ENCODE peak calls at places on chromosomes 13 and 19, in eight cellular contexts. S is GM23338; A is IMR-90; P is mammary epithelial cell; N is neuronal stem cell; D is CD8-positive, alpha-beta memory T cell; H is fibroblast of lung; M is aorta. T is an unnamed sample. For H3K4me1, the result is how much of the 10 kb centered on the place peaks cover.

GRCh38 chr13:53161231-53161630 is 132.6 kb downstream of the OLFM4 start:
- DNase-seq in S (no peak), A (no peak), P (no peak), N (no peak), D (no peak), H (no peak), M (no peak), T (no peak)

GRCh38 chr19:38079926-38080380 is 144.1 kb downstream of the DPF1 start:
- DNase-seq in S (peak), A (peak), P (peak), N (no peak), D (no peak), H (peak), M (no peak), T (peak)

GRCh38 chr19:47161876-47162489 is 31.3 kb downstream of the SAE1 start:
- DNase-seq in S (no peak), A (peak), P (no peak), N (no peak), D (no peak), H (no peak), M (no peak), T (no peak)

GRCh38 chr19:58021541-58022282 is 12.1 kb upstream of the ZSCAN1 start:
- DNase-seq in S (peak), A (peak), P (peak), N (peak), D (no peak), H (peak), M (peak), T (peak)

GRCh38 chr13:51158923-51159322 is 47.8 kb upstream of the C13orf42 start:
- DNase-seq in S (no peak), A (no peak), P (no peak), N (no peak), D (no peak), H (peak), M (no peak), T (peak)

GRCh38 chr19:18128805-18129204 is 24.2 kb upstream of the PIK3R2 start:
- DNase-seq in S (no peak), A (no peak), P (no peak), N (no peak), D (no peak), H (no peak), M (no peak), T (no peak)

GRCh38 chr13:109974354-109974753 is 188.0 kb upstream of the IRS2 start:
- DNase-seq in S (no peak), A (peak), P (no peak), N (no peak), D (no peak), H (peak), M (no peak), T (peak)

GRCh38 chr19:8046569-8047165 is 5.9 kb upstream of the CCL25 start:
- DNase-seq in S (no peak), A (no peak), P (no peak), N (no peak), D (no peak), H (no peak), M (no peak), T (no peak)

GRCh38 chr13:99403458-99403971 is 96.3 kb upstream of the GPR183 start:
- DNase-seq in S (no peak), A (no peak), P (peak), N (no peak), D (peak), H (no peak), M (peak), T (no peak)

GRCh38 chr19:29531458-29532025 is 5.7 kb downstream of the VSTM2B start:
- DNase-seq in S (no peak), A (no peak), P (no peak), N (no peak), D (no peak), H (no peak), M (peak), T (no peak)

GRCh38 chr19:40802300-40803169 is 3.5 kb downstream of the EGLN2 start:
- DNase-seq in S (no peak), A (no peak), P (no peak), N (no peak), D (no peak), H (no peak), M (peak), T (no peak)

GRCh38 chr13:44756411-44756810 is 180.3 kb upstream of the TSC22D1 start:
- DNase-seq in S (no peak), A (no peak), P (no peak), N (no peak), D (no peak), H (peak), M (no peak), T (no peak)

GRCh38 chr19:20999731-21000352 is 20.6 kb upstream of the ZNF430 start:
- DNase-seq in S (peak), A (peak), P (peak), N (peak), D (peak), H (peak), M (peak), T (peak)

GRCh38 chr19:18137242-18137641 is 15.7 kb upstream of the PIK3R2 start:
- DNase-seq in S (no peak), A (no peak), P (no peak), N (no peak), D (no peak), H (no peak), M (no peak), T (no peak)

GRCh38 chr19:2544576-2545415 is 68.9 kb downstream of the GADD45B start:
- DNase-seq in S (no peak), A (no peak), P (no peak), N (no peak), D (no peak), H (peak), M (peak), T (no peak)
- H3K4me1 ChIP-seq in S (under half), A (under half), P (under half), N (under half), D (under half), H (under half), M (under half), T (half or more)

GRCh38 chr13:78714717-78715116 is 55.8 kb upstream of the OBI1 start:
- DNase-seq in S (no peak), A (no peak), P (no peak), N (no peak), D (no peak), H (no peak), M (no peak), T (no peak)
- H3K4me1 ChIP-seq in S (under half), A (under half), P (under half), N (under half), D (under half), H (under half), M (under half), T (under half)

DNA sequence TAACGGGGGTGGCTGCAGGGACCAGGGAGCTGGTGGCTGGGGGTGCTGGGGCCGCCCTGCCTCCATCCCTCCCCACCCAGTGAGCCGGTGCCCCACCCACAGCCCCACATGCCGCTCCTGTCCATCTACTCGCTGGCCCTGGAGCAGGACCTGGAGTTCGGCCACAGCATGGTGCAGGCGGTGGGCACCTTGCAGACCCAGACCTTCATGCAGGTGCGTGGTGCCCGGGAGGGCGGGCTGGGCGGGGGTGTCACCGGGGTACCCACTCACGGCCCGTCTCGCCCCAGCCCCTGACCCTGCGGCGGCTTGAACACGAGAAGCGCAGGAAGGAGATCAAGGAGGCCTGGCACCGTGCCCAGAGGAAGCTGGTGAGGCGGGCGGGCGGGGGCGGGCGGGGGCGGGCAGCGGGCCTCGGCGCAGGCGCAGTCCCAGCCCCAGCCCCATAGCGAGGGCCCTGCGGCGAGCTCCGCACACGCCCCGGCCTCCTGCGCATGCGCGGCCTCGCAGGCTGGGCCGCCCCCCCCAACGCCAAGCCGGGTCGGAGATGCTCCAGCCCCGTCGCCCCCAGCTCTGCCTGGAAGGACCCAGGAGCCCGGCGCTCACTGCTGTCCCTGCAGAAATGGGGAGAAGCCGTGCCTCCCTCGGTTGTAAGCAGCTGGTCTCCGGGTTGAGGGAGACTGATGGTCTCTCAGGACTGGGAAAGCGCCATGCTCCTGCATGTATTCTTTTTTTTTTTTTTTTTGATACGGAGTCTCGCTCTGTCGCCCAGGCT is 7.7 kb downstream of the ARHGAP45 start:
- DNase-seq in S (no peak), A (no peak), P (peak), N (no peak), D (peak), H (no peak), M (peak), T (no peak)
- H3K4me1 ChIP-seq in S (under half), A (under half), P (under half), N (under half), D (half or more), H (under half), M (under half), T (under half)

GRCh38 chr19:1262687-1263123 is 6.4 kb upstream of the CIRBP start:
- DNase-seq in S (peak), A (no peak), P (no peak), N (no peak), D (no peak), H (no peak), M (no peak), T (no peak)
- H3K4me1 ChIP-seq in S (half or more), A (under half), P (half or more), N (half or more), D (half or more), H (half or more), M (under half), T (half or more)

GRCh38 chr13:29567411-29567810 is 28.1 kb downstream of the SLC7A1 start:
- DNase-seq in S (no peak), A (no peak), P (peak), N (no peak), D (no peak), H (no peak), M (no peak), T (no peak)
- H3K4me1 ChIP-seq in S (half or more), A (under half), P (under half), N (under half), D (under half), H (under half), M (under half), T (under half)

GRCh38 chr19:12789098-12789903 is 2.0 kb upstream of the JUNB start:
- DNase-seq in S (peak), A (peak), P (peak), N (no peak), D (no peak), H (no peak), M (no peak), T (no peak)
- H3K4me1 ChIP-seq in S (under half), A (under half), P (half or more), N (under half), D (under half), H (under half), M (under half), T (under half)

DNA sequence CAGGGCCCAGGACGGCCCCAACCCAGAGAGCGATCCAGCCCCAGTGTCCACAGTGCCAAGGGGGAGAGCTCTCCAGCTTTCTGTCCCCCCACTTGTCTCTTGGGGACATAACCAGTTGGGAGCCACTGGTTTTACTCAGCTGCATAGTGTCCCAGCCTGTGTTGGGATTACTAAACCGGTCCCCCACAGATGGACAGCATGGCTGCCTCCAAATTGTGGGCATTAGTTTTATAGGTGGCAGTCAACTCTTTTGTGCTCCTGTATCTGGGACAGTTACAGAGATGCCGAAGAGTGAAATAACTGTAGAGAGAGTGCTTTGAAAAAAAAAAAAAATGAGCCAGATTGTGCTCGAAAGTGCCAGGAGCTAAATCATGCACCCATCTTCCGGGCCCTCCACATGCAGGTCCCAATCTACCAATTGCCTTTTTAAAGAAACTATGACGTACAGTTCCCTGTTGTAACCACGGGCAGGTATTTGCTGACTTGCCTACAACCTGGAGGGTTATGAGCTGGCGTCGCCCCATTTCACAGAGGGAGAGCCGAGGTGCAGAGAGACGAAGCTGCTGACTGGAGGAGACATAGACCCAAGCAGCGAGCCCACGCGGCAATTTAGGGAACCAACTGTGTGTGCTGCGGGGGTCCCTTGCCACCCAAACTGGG is 2.4 kb upstream of the NFIC start:
- DNase-seq in S (no peak), A (no peak), P (no peak), N (no peak), D (no peak), H (no peak), M (no peak), T (no peak)
- H3K4me1 ChIP-seq in S (under half), A (under half), P (under half), N (under half), D (under half), H (under half), M (under half), T (under half)

GRCh38 chr13:49093376-49093775 is 117.7 kb downstream of the FNDC3A start:
- DNase-seq in S (no peak), A (no peak), P (no peak), N (no peak), D (no peak), H (no peak), M (no peak), T (no peak)
- H3K4me1 ChIP-seq in S (under half), A (under half), P (under half), N (under half), D (under half), H (under half), M (under half), T (under half)

GRCh38 chr13:93227280-93227905 is 786 bp downstream of the GPC6 start:
- DNase-seq in S (peak), A (peak), P (peak), N (peak), D (no peak), H (peak), M (peak), T (peak)
- H3K4me1 ChIP-seq in S (under half), A (under half), P (under half), N (under half), D (under half), H (under half), M (under half), T (under half)

GRCh38 chr13:41012536-41012935 is 6.6 kb downstream of the ELF1 start:
- DNase-seq in S (no peak), A (no peak), P (no peak), N (no peak), D (no peak), H (no peak), M (no peak), T (no peak)
- H3K4me1 ChIP-seq in S (under half), A (under half), P (under half), N (under half), D (half or more), H (under half), M (under half), T (under half)

T was measured in astrocyte.